ENCODE peak calls at places on chromosomes 12 and 14, in five cellular contexts. One of them, this sample, is unnamed.

GRCh38 chr12:131487379-131488129 is 223.3 kb upstream of the SFSWAP start:
- DNase-seq in astrocyte: no peak
- DNase-seq in CD8-positive, alpha-beta memory T cell: no peak
- DNase-seq in neuronal stem cell: no peak
- DNase-seq in cardiac muscle cell: no peak
- DNase-seq in this sample: no peak

GRCh38 chr12:27631813-27632491 is 64.3 kb upstream of the REP15 start:
- DNase-seq in CD8-positive, alpha-beta memory T cell: no peak
- DNase-seq in neuronal stem cell: no peak
- DNase-seq in cardiac muscle cell: no peak
- DNase-seq in astrocyte: no peak
- DNase-seq in this sample: no peak

GRCh38 chr12:66144796-66145754 is 14.5 kb upstream of the LLPH start:
- DNase-seq in cardiac muscle cell: peak; percentile 55
- DNase-seq in neuronal stem cell: peak; percentile 27
- DNase-seq in astrocyte: peak; percentile 31
- DNase-seq in CD8-positive, alpha-beta memory T cell: no peak
- DNase-seq in this sample: peak; percentile 18

GRCh38 chr12:55955800-55956508 is 9.9 kb downstream of the PMEL start:
- DNase-seq in cardiac muscle cell: no peak
- DNase-seq in astrocyte: peak; percentile 62
- DNase-seq in neuronal stem cell: no peak
- DNase-seq in CD8-positive, alpha-beta memory T cell: no peak
- DNase-seq in this sample: no peak

GRCh38 chr12:114241973-114242434 is 163.9 kb downstream of the TBX5 start:
- DNase-seq in neuronal stem cell: no peak
- DNase-seq in astrocyte: no peak
- DNase-seq in CD8-positive, alpha-beta memory T cell: no peak
- DNase-seq in cardiac muscle cell: no peak
- DNase-seq in this sample: peak; percentile 5

GRCh38 chr12:22709292-22709691 is 84.3 kb downstream of the ETNK1 start:
- DNase-seq in cardiac muscle cell: peak; percentile 52
- DNase-seq in astrocyte: no peak
- DNase-seq in neuronal stem cell: peak; percentile 23
- DNase-seq in CD8-positive, alpha-beta memory T cell: no peak
- DNase-seq in this sample: peak; percentile 33

GRCh38 chr12:1474059-1474537 is 120.3 kb downstream of the FBXL14 start:
- DNase-seq in cardiac muscle cell: peak; percentile 26
- DNase-seq in neuronal stem cell: peak; percentile 21
- DNase-seq in astrocyte: peak; percentile 99
- DNase-seq in CD8-positive, alpha-beta memory T cell: no peak
- DNase-seq in this sample: peak; percentile 76

GRCh38 chr14:101028971-101029667 is 125.6 kb upstream of the RTL1 start:
- DNase-seq in neuronal stem cell: no peak
- DNase-seq in CD8-positive, alpha-beta memory T cell: no peak
- DNase-seq in astrocyte: no peak
- DNase-seq in cardiac muscle cell: no peak
- DNase-seq in this sample: no peak

GRCh38 chr12:77202457-77203060 is 137.2 kb upstream of the E2F7 start:
- DNase-seq in astrocyte: no peak
- DNase-seq in neuronal stem cell: no peak
- DNase-seq in CD8-positive, alpha-beta memory T cell: no peak
- DNase-seq in cardiac muscle cell: no peak
- DNase-seq in this sample: no peak

GRCh38 chr12:47078733-47079364 is 572 bp upstream of the PCED1B start:
- DNase-seq in astrocyte: peak; percentile 33
- DNase-seq in cardiac muscle cell: peak; percentile 31
- DNase-seq in neuronal stem cell: no peak
- DNase-seq in CD8-positive, alpha-beta memory T cell: peak; percentile 24
- DNase-seq in this sample: peak; percentile 40

GRCh38 chr12:50627491-50627890 is 122.7 kb downstream of the DIP2B start:
- DNase-seq in cardiac muscle cell: no peak
- DNase-seq in CD8-positive, alpha-beta memory T cell: no peak
- DNase-seq in astrocyte: no peak
- DNase-seq in neuronal stem cell: no peak
- DNase-seq in this sample: no peak

GRCh38 chr12:6697584-6698351 is 2.8 kb downstream of the PIANP start:
- DNase-seq in cardiac muscle cell: peak; percentile 40
- DNase-seq in astrocyte: peak; percentile 26
- DNase-seq in CD8-positive, alpha-beta memory T cell: peak; percentile 9
- DNase-seq in neuronal stem cell: peak; percentile 21
- DNase-seq in this sample: peak; percentile 82
- H3K27ac ChIP-seq in cardiac muscle cell: no peak overlapping the region
- H3K27ac ChIP-seq in astrocyte: no peak overlapping the region
- H3K27ac ChIP-seq in CD8-positive, alpha-beta memory T cell: no peak overlapping the region
- H3K27ac ChIP-seq in neuronal stem cell: no peak overlapping the region
- H3K27ac ChIP-seq in this sample: no peak overlapping the region

GRCh38 chr12:115871714-115872113 is 405.8 kb downstream of the MED13L start:
- DNase-seq in astrocyte: peak; percentile 1
- DNase-seq in cardiac muscle cell: peak; percentile 47
- DNase-seq in CD8-positive, alpha-beta memory T cell: no peak
- DNase-seq in neuronal stem cell: peak; percentile 39
- DNase-seq in this sample: peak; percentile 37

GRCh38 chr12:115872919-115873357 is 404.6 kb downstream of the MED13L start:
- DNase-seq in astrocyte: no peak
- DNase-seq in cardiac muscle cell: no peak
- DNase-seq in neuronal stem cell: no peak
- DNase-seq in CD8-positive, alpha-beta memory T cell: no peak
- DNase-seq in this sample: no peak

GRCh38 chr12:115870527-115870926 is 407.0 kb downstream of the MED13L start:
- DNase-seq in astrocyte: no peak
- DNase-seq in CD8-positive, alpha-beta memory T cell: no peak
- DNase-seq in cardiac muscle cell: no peak
- DNase-seq in neuronal stem cell: no peak
- DNase-seq in this sample: no peak

GRCh38 chr12:115873416-115874082 is 403.9 kb downstream of the MED13L start:
- DNase-seq in astrocyte: no peak
- DNase-seq in neuronal stem cell: no peak
- DNase-seq in cardiac muscle cell: no peak
- DNase-seq in CD8-positive, alpha-beta memory T cell: no peak
- DNase-seq in this sample: no peak

GRCh38 chr12:115872212-115872611 is 405.3 kb downstream of the MED13L start:
- DNase-seq in cardiac muscle cell: no peak
- DNase-seq in neuronal stem cell: no peak
- DNase-seq in CD8-positive, alpha-beta memory T cell: no peak
- DNase-seq in astrocyte: no peak
- DNase-seq in this sample: no peak
- H3K4me3 ChIP-seq in cardiac muscle cell: no peak overlapping the region
- H3K4me3 ChIP-seq in neuronal stem cell: no peak overlapping the region
- H3K4me3 ChIP-seq in CD8-positive, alpha-beta memory T cell: no peak overlapping the region
- H3K4me3 ChIP-seq in astrocyte: no peak overlapping the region
- H3K4me3 ChIP-seq in this sample: no peak overlapping the region

GRCh38 chr14:99234982-99235491 is 37.0 kb downstream of the BCL11B start:
- DNase-seq in astrocyte: peak; percentile 28
- DNase-seq in CD8-positive, alpha-beta memory T cell: peak; percentile 72
- DNase-seq in cardiac muscle cell: peak; percentile 60
- DNase-seq in neuronal stem cell: peak; percentile 57
- DNase-seq in this sample: no peak

GRCh38 chr14:99239661-99240092 is 32.3 kb downstream of the BCL11B start:
- DNase-seq in astrocyte: no peak
- DNase-seq in CD8-positive, alpha-beta memory T cell: no peak
- DNase-seq in neuronal stem cell: no peak
- DNase-seq in cardiac muscle cell: no peak
- DNase-seq in this sample: no peak

GRCh38 chr14:99236386-99237133 is 35.4 kb downstream of the BCL11B start:
- DNase-seq in astrocyte: no peak
- DNase-seq in neuronal stem cell: no peak
- DNase-seq in cardiac muscle cell: no peak
- DNase-seq in CD8-positive, alpha-beta memory T cell: no peak
- DNase-seq in this sample: no peak

GRCh38 chr14:99238234-99238633 is 33.8 kb downstream of the BCL11B start:
- DNase-seq in astrocyte: no peak
- DNase-seq in cardiac muscle cell: no peak
- DNase-seq in CD8-positive, alpha-beta memory T cell: no peak
- DNase-seq in neuronal stem cell: no peak
- DNase-seq in this sample: no peak

DNA sequence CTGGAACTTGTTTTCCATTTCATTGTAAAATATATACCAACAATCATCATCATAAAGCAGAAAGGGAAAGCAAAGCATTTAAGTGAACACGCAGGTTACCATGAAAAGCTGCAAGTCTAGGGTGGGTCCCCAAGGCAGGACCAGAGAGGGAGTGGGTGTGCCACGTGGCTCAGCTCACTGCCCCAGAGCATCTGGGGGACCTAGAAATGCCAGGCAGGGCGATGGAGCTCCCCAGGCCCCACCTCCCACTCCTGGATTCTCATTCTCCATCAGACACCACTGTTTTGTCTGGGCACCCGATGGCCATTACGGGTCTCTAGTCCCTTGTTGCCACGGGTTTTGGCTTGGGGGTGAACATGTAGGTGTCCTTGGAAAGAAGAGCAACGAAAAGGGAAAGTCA is 34.7 kb downstream of the BCL11B start:
- DNase-seq in astrocyte: no peak
- DNase-seq in cardiac muscle cell: no peak
- DNase-seq in neuronal stem cell: no peak
- DNase-seq in CD8-positive, alpha-beta memory T cell: no peak
- DNase-seq in this sample: no peak
- H3K27ac ChIP-seq in astrocyte: no peak overlapping the region
- H3K27ac ChIP-seq in cardiac muscle cell: no peak overlapping the region
- H3K27ac ChIP-seq in neuronal stem cell: no peak overlapping the region
- H3K27ac ChIP-seq in CD8-positive, alpha-beta memory T cell: peak overlapping the region; percentile 32
- H3K27ac ChIP-seq in this sample: no peak overlapping the region

GRCh38 chr14:105475269-105475915 is 771 bp downstream of the CRIP2 start:
- DNase-seq in cardiac muscle cell: no peak
- DNase-seq in CD8-positive, alpha-beta memory T cell: no peak
- DNase-seq in neuronal stem cell: no peak
- DNase-seq in astrocyte: peak; percentile 34
- DNase-seq in this sample: no peak
- H3K4me3 ChIP-seq in cardiac muscle cell: peak overlapping the region; percentile 95
- H3K4me3 ChIP-seq in CD8-positive, alpha-beta memory T cell: no peak overlapping the region
- H3K4me3 ChIP-seq in neuronal stem cell: peak overlapping the region; percentile 91
- H3K4me3 ChIP-seq in astrocyte: peak overlapping the region; percentile 73
- H3K4me3 ChIP-seq in this sample: peak overlapping the region; percentile 92

DNA sequence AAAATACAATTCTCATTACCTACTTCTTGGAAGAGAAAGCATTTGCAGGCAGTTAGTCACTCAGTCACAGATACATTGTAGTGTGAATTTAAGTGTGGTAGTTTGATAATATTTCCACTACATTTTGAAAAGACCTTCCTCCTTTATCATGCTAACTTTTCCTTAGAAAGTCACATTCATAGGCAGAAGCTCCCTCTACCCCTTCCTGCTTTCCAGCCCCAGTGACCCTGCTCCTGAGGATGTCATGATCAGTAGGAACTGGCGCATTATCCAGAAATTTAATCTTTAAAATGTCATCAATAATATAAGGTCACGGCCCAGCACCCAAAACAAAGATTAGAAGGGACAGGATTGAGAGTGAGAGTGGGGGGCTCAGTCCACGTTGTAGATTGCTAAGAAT is 707.4 kb upstream of the STXBP6 start:
- DNase-seq in cardiac muscle cell: no peak
- DNase-seq in neuronal stem cell: no peak
- DNase-seq in CD8-positive, alpha-beta memory T cell: no peak
- DNase-seq in astrocyte: no peak
- DNase-seq in this sample: no peak
- H3K27ac ChIP-seq in cardiac muscle cell: no peak overlapping the region
- H3K27ac ChIP-seq in neuronal stem cell: no peak overlapping the region
- H3K27ac ChIP-seq in CD8-positive, alpha-beta memory T cell: no peak overlapping the region
- H3K27ac ChIP-seq in astrocyte: no peak overlapping the region
- H3K27ac ChIP-seq in this sample: no peak overlapping the region

GRCh38 chr14:99235578-99235977 is 36.4 kb downstream of the BCL11B start:
- DNase-seq in cardiac muscle cell: no peak
- DNase-seq in neuronal stem cell: no peak
- DNase-seq in astrocyte: no peak
- DNase-seq in CD8-positive, alpha-beta memory T cell: no peak
- DNase-seq in this sample: no peak
- H3K4me3 ChIP-seq in cardiac muscle cell: peak overlapping the region; percentile 31
- H3K4me3 ChIP-seq in neuronal stem cell: no peak overlapping the region
- H3K4me3 ChIP-seq in astrocyte: no peak overlapping the region
- H3K4me3 ChIP-seq in CD8-positive, alpha-beta memory T cell: peak overlapping the region; percentile 56
- H3K4me3 ChIP-seq in this sample: no peak overlapping the region

GRCh38 chr14:21102472-21103164 is 1.8 kb downstream of the TMEM253 start:
- DNase-seq in CD8-positive, alpha-beta memory T cell: no peak
- DNase-seq in neuronal stem cell: no peak
- DNase-seq in cardiac muscle cell: no peak
- DNase-seq in astrocyte: no peak
- DNase-seq in this sample: no peak
- H3K27ac ChIP-seq in CD8-positive, alpha-beta memory T cell: no peak overlapping the region
- H3K27ac ChIP-seq in neuronal stem cell: peak overlapping the region; percentile 15
- H3K27ac ChIP-seq in cardiac muscle cell: peak overlapping the region; percentile 3
- H3K27ac ChIP-seq in astrocyte: no peak overlapping the region
- H3K27ac ChIP-seq in this sample: no peak overlapping the region

GRCh38 chr12:62933220-62933870 is 1.6 kb downstream of the PPM1H start:
- DNase-seq in cardiac muscle cell: peak; percentile 19
- DNase-seq in neuronal stem cell: no peak
- DNase-seq in CD8-positive, alpha-beta memory T cell: no peak
- DNase-seq in astrocyte: no peak
- DNase-seq in this sample: no peak
- H3K4me3 ChIP-seq in cardiac muscle cell: peak overlapping the region; percentile 87
- H3K4me3 ChIP-seq in neuronal stem cell: peak overlapping the region; percentile 94
- H3K4me3 ChIP-seq in CD8-positive, alpha-beta memory T cell: peak overlapping the region; percentile 8
- H3K4me3 ChIP-seq in astrocyte: peak overlapping the region; percentile 69
- H3K4me3 ChIP-seq in this sample: no peak overlapping the region

GRCh38 chr12:58008658-58009057 is 67.3 kb downstream of the ATP23 start:
- DNase-seq in astrocyte: no peak
- DNase-seq in cardiac muscle cell: no peak
- DNase-seq in neuronal stem cell: no peak
- DNase-seq in CD8-positive, alpha-beta memory T cell: no peak
- DNase-seq in this sample: no peak

GRCh38 chr12:58009355-58009754 is 68.0 kb downstream of the ATP23 start:
- DNase-seq in neuronal stem cell: no peak
- DNase-seq in cardiac muscle cell: no peak
- DNase-seq in astrocyte: peak; percentile 11
- DNase-seq in CD8-positive, alpha-beta memory T cell: no peak
- DNase-seq in this sample: no peak

GRCh38 chr12:58007875-58008274 is 66.5 kb downstream of the ATP23 start:
- DNase-seq in cardiac muscle cell: no peak
- DNase-seq in CD8-positive, alpha-beta memory T cell: no peak
- DNase-seq in astrocyte: no peak
- DNase-seq in neuronal stem cell: no peak
- DNase-seq in this sample: no peak

GRCh38 chr12:58011676-58012075 is 70.3 kb downstream of the ATP23 start:
- DNase-seq in astrocyte: no peak
- DNase-seq in cardiac muscle cell: no peak
- DNase-seq in CD8-positive, alpha-beta memory T cell: no peak
- DNase-seq in neuronal stem cell: no peak
- DNase-seq in this sample: no peak
- H3K27ac ChIP-seq in astrocyte: no peak overlapping the region
- H3K27ac ChIP-seq in cardiac muscle cell: no peak overlapping the region
- H3K27ac ChIP-seq in CD8-positive, alpha-beta memory T cell: no peak overlapping the region
- H3K27ac ChIP-seq in neuronal stem cell: no peak overlapping the region
- H3K27ac ChIP-seq in this sample: no peak overlapping the region

GRCh38 chr14:73757381-73757780 is 43.2 kb upstream of the PNMA1 start:
- DNase-seq in cardiac muscle cell: no peak
- DNase-seq in astrocyte: no peak
- DNase-seq in neuronal stem cell: no peak
- DNase-seq in CD8-positive, alpha-beta memory T cell: no peak
- DNase-seq in this sample: no peak
- H3K4me3 ChIP-seq in cardiac muscle cell: no peak overlapping the region
- H3K4me3 ChIP-seq in astrocyte: peak overlapping the region; percentile 73
- H3K4me3 ChIP-seq in neuronal stem cell: no peak overlapping the region
- H3K4me3 ChIP-seq in CD8-positive, alpha-beta memory T cell: peak overlapping the region; percentile 73
- H3K4me3 ChIP-seq in this sample: no peak overlapping the region